ENCODE peak calls at places on chromosomes 5 and 9, in four cellular contexts. One of them, this sample, is unnamed.

GRCh38 chr9:22037954-22038690 is 29.0 kb upstream of the CDKN2B start:
- DNase-seq in stimulated activated CD8-positive, alpha-beta memory T cell treated with anti-CD3 and anti-CD28 coated beads, Interleukin-2, amount 100 ng/mL, for 48 hours: no peak
- DNase-seq in AG10803: peak; percentile 51
- DNase-seq in activated CD4-positive, alpha-beta T cell treated with anti-CD3 and anti-CD28 coated beads for 4 hours: no peak
- DNase-seq in this sample: no peak

GRCh38 chr5:983238-983524 is 25.4 kb upstream of the NKD2 start:
- DNase-seq in stimulated activated CD8-positive, alpha-beta memory T cell treated with anti-CD3 and anti-CD28 coated beads, Interleukin-2, amount 100 ng/mL, for 48 hours: no peak
- DNase-seq in AG10803: no peak
- DNase-seq in activated CD4-positive, alpha-beta T cell treated with anti-CD3 and anti-CD28 coated beads for 4 hours: no peak
- DNase-seq in this sample: no peak

GRCh38 chr5:20833081-20833627 is 845.2 kb upstream of the CDH18 start:
- DNase-seq in stimulated activated CD8-positive, alpha-beta memory T cell treated with anti-CD3 and anti-CD28 coated beads, Interleukin-2, amount 100 ng/mL, for 48 hours: no peak
- DNase-seq in AG10803: no peak
- DNase-seq in activated CD4-positive, alpha-beta T cell treated with anti-CD3 and anti-CD28 coated beads for 4 hours: no peak
- DNase-seq in this sample: no peak

GRCh38 chr5:160800375-160800774 is 51.6 kb downstream of the ATP10B start:
- DNase-seq in stimulated activated CD8-positive, alpha-beta memory T cell treated with anti-CD3 and anti-CD28 coated beads, Interleukin-2, amount 100 ng/mL, for 48 hours: no peak
- DNase-seq in AG10803: no peak
- DNase-seq in activated CD4-positive, alpha-beta T cell treated with anti-CD3 and anti-CD28 coated beads for 4 hours: no peak
- DNase-seq in this sample: no peak

GRCh38 chr9:131811405-131811804 is 71.5 kb upstream of the RAPGEF1 start:
- DNase-seq in stimulated activated CD8-positive, alpha-beta memory T cell treated with anti-CD3 and anti-CD28 coated beads, Interleukin-2, amount 100 ng/mL, for 48 hours: no peak
- DNase-seq in AG10803: no peak
- DNase-seq in activated CD4-positive, alpha-beta T cell treated with anti-CD3 and anti-CD28 coated beads for 4 hours: no peak
- DNase-seq in this sample: no peak

GRCh38 chr5:56527174-56527573 is 288.2 kb upstream of the MAP3K1 start:
- DNase-seq in stimulated activated CD8-positive, alpha-beta memory T cell treated with anti-CD3 and anti-CD28 coated beads, Interleukin-2, amount 100 ng/mL, for 48 hours: no peak
- DNase-seq in AG10803: no peak
- DNase-seq in activated CD4-positive, alpha-beta T cell treated with anti-CD3 and anti-CD28 coated beads for 4 hours: no peak
- DNase-seq in this sample: no peak

GRCh38 chr5:38622723-38623129 is 66.3 kb upstream of the LIFR start:
- DNase-seq in stimulated activated CD8-positive, alpha-beta memory T cell treated with anti-CD3 and anti-CD28 coated beads, Interleukin-2, amount 100 ng/mL, for 48 hours: no peak
- DNase-seq in AG10803: no peak
- DNase-seq in activated CD4-positive, alpha-beta T cell treated with anti-CD3 and anti-CD28 coated beads for 4 hours: no peak
- DNase-seq in this sample: no peak

GRCh38 chr5:147418613-147419012 is 91.3 kb downstream of the DPYSL3 start:
- DNase-seq in stimulated activated CD8-positive, alpha-beta memory T cell treated with anti-CD3 and anti-CD28 coated beads, Interleukin-2, amount 100 ng/mL, for 48 hours: no peak
- DNase-seq in AG10803: no peak
- DNase-seq in activated CD4-positive, alpha-beta T cell treated with anti-CD3 and anti-CD28 coated beads for 4 hours: no peak
- DNase-seq in this sample: no peak

GRCh38 chr9:80041821-80042220 is 470.1 kb downstream of the TLE4 start:
- DNase-seq in stimulated activated CD8-positive, alpha-beta memory T cell treated with anti-CD3 and anti-CD28 coated beads, Interleukin-2, amount 100 ng/mL, for 48 hours: no peak
- DNase-seq in AG10803: no peak
- DNase-seq in activated CD4-positive, alpha-beta T cell treated with anti-CD3 and anti-CD28 coated beads for 4 hours: no peak
- DNase-seq in this sample: no peak

GRCh38 chr5:103394676-103395075 is 136.1 kb downstream of the MACIR start:
- DNase-seq in stimulated activated CD8-positive, alpha-beta memory T cell treated with anti-CD3 and anti-CD28 coated beads, Interleukin-2, amount 100 ng/mL, for 48 hours: no peak
- DNase-seq in AG10803: peak; percentile 36
- DNase-seq in activated CD4-positive, alpha-beta T cell treated with anti-CD3 and anti-CD28 coated beads for 4 hours: no peak
- DNase-seq in this sample: no peak

GRCh38 chr9:86792136-86792535 is 155.2 kb downstream of the GAS1 start:
- DNase-seq in stimulated activated CD8-positive, alpha-beta memory T cell treated with anti-CD3 and anti-CD28 coated beads, Interleukin-2, amount 100 ng/mL, for 48 hours: no peak
- DNase-seq in AG10803: no peak
- DNase-seq in activated CD4-positive, alpha-beta T cell treated with anti-CD3 and anti-CD28 coated beads for 4 hours: no peak
- DNase-seq in this sample: no peak

GRCh38 chr9:1421436-1421835 is 371.3 kb downstream of the DMRT2 start:
- DNase-seq in stimulated activated CD8-positive, alpha-beta memory T cell treated with anti-CD3 and anti-CD28 coated beads, Interleukin-2, amount 100 ng/mL, for 48 hours: no peak
- DNase-seq in AG10803: no peak
- DNase-seq in activated CD4-positive, alpha-beta T cell treated with anti-CD3 and anti-CD28 coated beads for 4 hours: no peak
- DNase-seq in this sample: no peak

GRCh38 chr5:142006363-142007236 is 6.2 kb downstream of the GNPDA1 start:
- DNase-seq in stimulated activated CD8-positive, alpha-beta memory T cell treated with anti-CD3 and anti-CD28 coated beads, Interleukin-2, amount 100 ng/mL, for 48 hours: no peak
- DNase-seq in AG10803: no peak
- DNase-seq in activated CD4-positive, alpha-beta T cell treated with anti-CD3 and anti-CD28 coated beads for 4 hours: no peak
- DNase-seq in this sample: no peak

GRCh38 chr9:35960029-35960655 is 2.2 kb upstream of the OR2S2 start:
- DNase-seq in stimulated activated CD8-positive, alpha-beta memory T cell treated with anti-CD3 and anti-CD28 coated beads, Interleukin-2, amount 100 ng/mL, for 48 hours: no peak
- DNase-seq in AG10803: peak; percentile 85
- DNase-seq in activated CD4-positive, alpha-beta T cell treated with anti-CD3 and anti-CD28 coated beads for 4 hours: no peak
- DNase-seq in this sample: no peak

GRCh38 chr9:38016375-38017120 is 52.5 kb downstream of the SHB start:
- DNase-seq in stimulated activated CD8-positive, alpha-beta memory T cell treated with anti-CD3 and anti-CD28 coated beads, Interleukin-2, amount 100 ng/mL, for 48 hours: no peak
- DNase-seq in AG10803: peak; percentile 93
- DNase-seq in activated CD4-positive, alpha-beta T cell treated with anti-CD3 and anti-CD28 coated beads for 4 hours: no peak
- DNase-seq in this sample: no peak

GRCh38 chr5:173201636-173202265 is 33.3 kb downstream of the NKX2-5 start:
- DNase-seq in stimulated activated CD8-positive, alpha-beta memory T cell treated with anti-CD3 and anti-CD28 coated beads, Interleukin-2, amount 100 ng/mL, for 48 hours: no peak
- DNase-seq in AG10803: peak; percentile 72
- DNase-seq in activated CD4-positive, alpha-beta T cell treated with anti-CD3 and anti-CD28 coated beads for 4 hours: no peak
- DNase-seq in this sample: no peak

GRCh38 chr5:1028481-1029269 is 20.1 kb downstream of the NKD2 start:
- DNase-seq in stimulated activated CD8-positive, alpha-beta memory T cell treated with anti-CD3 and anti-CD28 coated beads, Interleukin-2, amount 100 ng/mL, for 48 hours: no peak
- DNase-seq in AG10803: no peak
- DNase-seq in activated CD4-positive, alpha-beta T cell treated with anti-CD3 and anti-CD28 coated beads for 4 hours: no peak
- DNase-seq in this sample: no peak

GRCh38 chr5:143501176-143501840 is 97.8 kb upstream of the NR3C1 start:
- DNase-seq in stimulated activated CD8-positive, alpha-beta memory T cell treated with anti-CD3 and anti-CD28 coated beads, Interleukin-2, amount 100 ng/mL, for 48 hours: no peak
- DNase-seq in AG10803: peak; percentile 88
- DNase-seq in activated CD4-positive, alpha-beta T cell treated with anti-CD3 and anti-CD28 coated beads for 4 hours: no peak
- DNase-seq in this sample: no peak

GRCh38 chr9:120152295-120152694 is 427.7 kb downstream of the CDK5RAP2 start:
- DNase-seq in stimulated activated CD8-positive, alpha-beta memory T cell treated with anti-CD3 and anti-CD28 coated beads, Interleukin-2, amount 100 ng/mL, for 48 hours: no peak
- DNase-seq in AG10803: no peak
- DNase-seq in activated CD4-positive, alpha-beta T cell treated with anti-CD3 and anti-CD28 coated beads for 4 hours: no peak
- DNase-seq in this sample: no peak

GRCh38 chr5:132260714-132261615 is 3.5 kb downstream of the PDLIM4 start:
- DNase-seq in stimulated activated CD8-positive, alpha-beta memory T cell treated with anti-CD3 and anti-CD28 coated beads, Interleukin-2, amount 100 ng/mL, for 48 hours: peak; percentile 64
- DNase-seq in AG10803: peak; percentile 73
- DNase-seq in activated CD4-positive, alpha-beta T cell treated with anti-CD3 and anti-CD28 coated beads for 4 hours: peak; percentile 31
- DNase-seq in this sample: no peak

GRCh38 chr9:22514866-22515265 is 68.2 kb downstream of the DMRTA1 start:
- DNase-seq in stimulated activated CD8-positive, alpha-beta memory T cell treated with anti-CD3 and anti-CD28 coated beads, Interleukin-2, amount 100 ng/mL, for 48 hours: no peak
- DNase-seq in AG10803: no peak
- DNase-seq in activated CD4-positive, alpha-beta T cell treated with anti-CD3 and anti-CD28 coated beads for 4 hours: no peak
- DNase-seq in this sample: no peak

GRCh38 chr9:130531670-130532069 is 47.7 kb upstream of the FUBP3 start:
- DNase-seq in stimulated activated CD8-positive, alpha-beta memory T cell treated with anti-CD3 and anti-CD28 coated beads, Interleukin-2, amount 100 ng/mL, for 48 hours: no peak
- DNase-seq in AG10803: no peak
- DNase-seq in activated CD4-positive, alpha-beta T cell treated with anti-CD3 and anti-CD28 coated beads for 4 hours: no peak
- DNase-seq in this sample: no peak

GRCh38 chr9:28389411-28389810 is 816.1 kb upstream of the C9orf72 start:
- DNase-seq in stimulated activated CD8-positive, alpha-beta memory T cell treated with anti-CD3 and anti-CD28 coated beads, Interleukin-2, amount 100 ng/mL, for 48 hours: no peak
- DNase-seq in AG10803: no peak
- DNase-seq in activated CD4-positive, alpha-beta T cell treated with anti-CD3 and anti-CD28 coated beads for 4 hours: no peak
- DNase-seq in this sample: no peak

GRCh38 chr5:168680395-168680794 is 101.2 kb upstream of the PANK3 start:
- DNase-seq in stimulated activated CD8-positive, alpha-beta memory T cell treated with anti-CD3 and anti-CD28 coated beads, Interleukin-2, amount 100 ng/mL, for 48 hours: no peak
- DNase-seq in AG10803: no peak
- DNase-seq in activated CD4-positive, alpha-beta T cell treated with anti-CD3 and anti-CD28 coated beads for 4 hours: no peak
- DNase-seq in this sample: no peak

This sample was measured in breast epithelium.